ENCODE peak calls at places on chromosomes 3 and 15, in eight cellular contexts. P is tibial artery, O is right cardiac atrium, A is body of pancreas, S is left ventricle myocardium inferior, H is heart left ventricle, R is K562, G is heart right ventricle. F is an unnamed sample. For H3K4me1, the result is how much of the 10 kb centered on the place peaks cover.

GRCh38 chr3:36597422-36597821 is 166.9 kb downstream of the DCLK3 start:
- DNase-seq in P (no peak), O (no peak), A (no peak), S (no peak), H (no peak), R (no peak), G (no peak), F (no peak)

GRCh38 chr3:45988100-45988761 is 7.4 kb downstream of the FYCO1 start:
- DNase-seq in P (no peak), O (no peak), A (no peak), S (no peak), H (no peak), R (no peak), G (peak), F (no peak)

GRCh38 chr3:23356169-23356568 is 153.0 kb downstream of the UBE2E2 start:
- DNase-seq in P (no peak), O (no peak), A (no peak), S (no peak), H (no peak), R (no peak), G (no peak), F (no peak)

GRCh38 chr3:7669641-7670040 is 808.7 kb downstream of the GRM7 start:
- DNase-seq in P (no peak), O (no peak), A (no peak), S (no peak), H (no peak), R (no peak), G (no peak), F (no peak)

GRCh38 chr3:77159182-77159581 is 119.3 kb downstream of the ROBO2 start:
- DNase-seq in P (no peak), O (no peak), A (no peak), S (no peak), H (no peak), R (no peak), G (no peak), F (no peak)

GRCh38 chr15:80590772-80591355 is 104.2 kb upstream of the ABHD17C start:
- DNase-seq in P (peak), O (no peak), A (no peak), S (no peak), H (no peak), R (no peak), G (no peak), F (peak)

GRCh38 chr3:139534992-139535879 is 4.3 kb downstream of the RBP1 start:
- DNase-seq in P (peak), O (peak), A (peak), S (peak), H (peak), R (peak), G (peak), F (no peak)

GRCh38 chr3:14144423-14145075 is 19.7 kb downstream of the TMEM43 start:
- DNase-seq in P (peak), O (peak), A (peak), S (peak), H (peak), R (peak), G (peak), F (peak)

GRCh38 chr3:112365636-112366035 is 32.7 kb downstream of the CD200 start:
- DNase-seq in P (no peak), O (no peak), A (no peak), S (no peak), H (no peak), R (no peak), G (no peak), F (no peak)

GRCh38 chr15:88042047-88042446 is 214.5 kb downstream of the NTRK3 start:
- DNase-seq in P (no peak), O (no peak), A (no peak), S (no peak), H (no peak), R (no peak), G (no peak), F (no peak)

GRCh38 chr3:9169951-9170850 is 79.2 kb downstream of the SRGAP3 start:
- DNase-seq in P (no peak), O (no peak), A (no peak), S (no peak), H (no peak), R (no peak), G (no peak), F (no peak)
- H3K4me1 ChIP-seq in P (under half), O (under half), A (under half), S (under half), H (under half), R (under half), G (under half), F (under half)

GRCh38 chr15:85455851-85456250 is 75.4 kb downstream of the AKAP13 start:
- DNase-seq in P (no peak), O (no peak), A (no peak), S (no peak), H (no peak), R (no peak), G (no peak), F (no peak)
- H3K4me1 ChIP-seq in P (under half), O (under half), A (under half), S (half or more), H (under half), R (under half), G (under half), F (under half)

DNA sequence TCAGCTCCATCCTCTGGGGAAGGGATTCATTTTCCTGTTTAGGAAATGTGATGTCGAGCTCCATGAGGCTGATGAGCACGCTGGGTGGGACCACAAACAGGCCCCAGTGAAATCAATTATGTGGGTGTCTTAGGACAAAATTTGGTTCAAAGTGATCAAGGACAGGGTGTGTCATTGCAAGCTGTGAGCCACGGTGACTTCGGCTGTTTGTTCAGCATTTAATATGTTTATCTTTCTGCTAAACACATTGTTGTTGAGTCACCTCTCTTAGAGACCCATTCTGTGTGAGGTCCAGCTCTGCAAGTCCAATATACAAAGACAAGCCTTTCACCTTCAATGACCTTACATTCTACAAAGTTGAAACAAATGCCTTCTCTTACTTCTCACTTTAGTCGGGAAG is 41.3 kb downstream of the SSR3 start:
- DNase-seq in P (no peak), O (no peak), A (no peak), S (no peak), H (no peak), R (no peak), G (no peak), F (no peak)
- H3K4me1 ChIP-seq in P (under half), O (under half), A (under half), S (under half), H (under half), R (under half), G (under half), F (under half)

GRCh38 chr15:77992356-77993222 is 84.9 kb downstream of the TBC1D2B start:
- DNase-seq in P (peak), O (peak), A (peak), S (no peak), H (no peak), R (no peak), G (no peak), F (no peak)
- H3K4me1 ChIP-seq in P (under half), O (under half), A (half or more), S (half or more), H (under half), R (under half), G (half or more), F (under half)

GRCh38 chr3:127699946-127700300 is 27.2 kb downstream of the ABTB1 start:
- DNase-seq in P (no peak), O (no peak), A (no peak), S (no peak), H (no peak), R (no peak), G (no peak), F (no peak)

GRCh38 chr3:127697531-127698240 is 24.9 kb downstream of the ABTB1 start:
- DNase-seq in P (peak), O (peak), A (peak), S (peak), H (peak), R (peak), G (peak), F (no peak)

GRCh38 chr3:127699098-127699945 is 26.6 kb downstream of the ABTB1 start:
- DNase-seq in P (peak), O (peak), A (peak), S (peak), H (peak), R (no peak), G (no peak), F (no peak)

GRCh38 chr3:127700406-127700805 is 27.7 kb downstream of the ABTB1 start:
- DNase-seq in P (peak), O (peak), A (no peak), S (no peak), H (peak), R (no peak), G (no peak), F (no peak)

GRCh38 chr3:127698264-127699097 is 25.7 kb downstream of the ABTB1 start:
- DNase-seq in P (peak), O (peak), A (peak), S (peak), H (peak), R (no peak), G (no peak), F (no peak)
- H3K4me1 ChIP-seq in P (under half), O (under half), A (under half), S (half or more), H (half or more), R (under half), G (half or more), F (under half)

GRCh38 chr3:25044762-25045161 is 383.3 kb upstream of the RARB start:
- DNase-seq in P (no peak), O (no peak), A (no peak), S (no peak), H (no peak), R (no peak), G (no peak), F (no peak)

GRCh38 chr3:25043757-25044156 is 384.3 kb upstream of the RARB start:
- DNase-seq in P (no peak), O (no peak), A (no peak), S (no peak), H (no peak), R (no peak), G (no peak), F (no peak)

GRCh38 chr3:25040739-25041138 is 387.3 kb upstream of the RARB start:
- DNase-seq in P (no peak), O (no peak), A (no peak), S (no peak), H (no peak), R (no peak), G (no peak), F (no peak)

GRCh38 chr3:25043181-25043580 is 384.9 kb upstream of the RARB start:
- DNase-seq in P (no peak), O (no peak), A (no peak), S (no peak), H (no peak), R (no peak), G (no peak), F (no peak)

GRCh38 chr3:25041871-25042584 is 386.0 kb upstream of the RARB start:
- DNase-seq in P (no peak), O (no peak), A (no peak), S (no peak), H (no peak), R (no peak), G (no peak), F (no peak)
- H3K4me1 ChIP-seq in P (under half), O (under half), A (under half), S (half or more), H (under half), R (under half), G (under half), F (under half)

DNA sequence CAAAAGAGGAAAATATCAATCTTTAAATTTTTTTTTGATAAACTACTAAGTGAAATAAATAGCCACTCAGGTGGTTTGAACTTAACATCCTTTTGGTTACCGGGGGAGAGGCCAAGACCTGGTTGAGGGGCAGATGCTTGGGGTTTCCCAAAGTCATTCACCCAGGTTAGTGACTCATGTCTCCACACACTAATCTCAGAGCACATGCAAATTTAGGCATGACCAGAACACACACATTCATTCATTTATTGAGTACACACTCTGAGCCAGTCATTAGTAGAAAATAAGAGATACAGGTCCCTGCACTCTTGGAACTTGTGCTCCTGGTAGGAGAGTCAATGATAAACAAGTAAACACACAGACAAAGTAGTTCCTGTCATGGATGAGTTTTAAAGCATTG is 7.3 kb downstream of the ILDR1 start:
- DNase-seq in P (no peak), O (no peak), A (no peak), S (no peak), H (no peak), R (no peak), G (no peak), F (no peak)
- H3K4me1 ChIP-seq in P (under half), O (under half), A (under half), S (under half), H (under half), R (under half), G (under half), F (under half)

F was measured in breast epithelium.